ENCODE peak calls at places on chromosomes 7 and 10, in eight cellular contexts. R, E, G, S, K, J, M and L are unnamed samples.
A peak's percentile ranks its signal among the peaks of the same experiment; 100 is the strongest.

GRCh38 chr7:78993341-78993740 is 460.1 kb downstream of the MAGI2 start:
- DNase-seq in R (no peak), G (no peak), S (no peak), E (no peak), J (no peak), M (no peak), K (no peak), L (no peak)

GRCh38 chr7:45702751-45703150 is 128.6 kb downstream of the ADCY1 start:
- DNase-seq in K (no peak), S (no peak), J (no peak), G (no peak), E (no peak), M (no peak), R (no peak), L (no peak)

GRCh38 chr10:122142652-122143237 is 128.4 kb upstream of the BTBD16 start:
- DNase-seq in R (no peak), K (no peak), S (no peak), M (peak; percentile 47), G (no peak), E (no peak), J (no peak), L (no peak)

GRCh38 chr10:84440781-84441180 is 112.4 kb downstream of the CCSER2 start:
- DNase-seq in E (no peak), S (no peak), K (no peak), G (no peak), J (no peak), R (no peak), M (no peak), L (no peak)

GRCh38 chr10:102069066-102069465 is 3.9 kb downstream of the HPS6 start:
- DNase-seq in K (no peak), M (no peak), G (no peak), R (no peak), S (no peak), J (no peak), E (no peak), L (no peak)

GRCh38 chr7:100612730-100613446 is 548 bp downstream of the MOSPD3 start:
- DNase-seq in S (no peak), M (no peak), G (no peak), E (no peak), J (no peak), R (no peak), K (no peak), L (no peak)

GRCh38 chr7:126079151-126079550 is 1149.5 kb upstream of the POT1 start:
- DNase-seq in R (no peak), G (no peak), M (no peak), S (no peak), K (no peak), E (no peak), J (no peak), L (no peak)

GRCh38 chr10:34824870-34825269 is 9.8 kb upstream of the PARD3 start:
- DNase-seq in S (no peak), J (no peak), R (no peak), K (no peak), G (no peak), E (no peak), M (no peak), L (no peak)

GRCh38 chr10:61793760-61794713 is 107.5 kb upstream of the ARID5B start:
- DNase-seq in J (no peak), G (no peak), K (no peak), R (peak; percentile 49), S (no peak), E (no peak), M (no peak), L (no peak)

GRCh38 chr7:47180268-47180826 is 401.6 kb downstream of the TNS3 start:
- DNase-seq in J (no peak), K (peak; percentile 51), G (peak; percentile 38), E (peak; percentile 52), M (no peak), S (peak; percentile 21), R (peak; percentile 77), L (peak; percentile 82)

GRCh38 chr7:34991938-34992840 is 45.1 kb downstream of the DPY19L1 start:
- DNase-seq in E (no peak), S (no peak), G (no peak), R (peak; percentile 56), J (peak; percentile 5), M (no peak), K (peak; percentile 51), L (peak; percentile 46)

GRCh38 chr7:106775552-106775936 is 89.5 kb upstream of the PIK3CG start:
- DNase-seq in S (no peak), J (no peak), M (no peak), R (peak; percentile 77), K (no peak), G (no peak), E (peak; percentile 57), L (no peak)

GRCh38 chr10:73931767-73932624 is 21.1 kb downstream of the PLAU start:
- DNase-seq in G (no peak), K (no peak), S (no peak), R (no peak), J (no peak), E (no peak), M (peak; percentile 32), L (no peak)